ENCODE peak calls at places on chromosomes 4 and X, in four cellular contexts. Z is H1, P is GM23248, K is IMR-90. X is an unnamed sample.

GRCh38 chrX:154401045-154401799 is 3.0 kb downstream of the RPL10 start:
- DNase-seq in Z (no peak), P (no peak), K (peak; percentile 37), X (peak; percentile 20)

GRCh38 chr4:89290727-89291126 is 16.9 kb downstream of the GPRIN3 start:
- DNase-seq in Z (no peak), P (no peak), K (no peak), X (no peak)

GRCh38 chrX:82208976-82209375 is 1007.1 kb downstream of the SH3BGRL start:
- DNase-seq in Z (no peak), P (no peak), K (no peak), X (no peak)

GRCh38 chrX:54825716-54826428 is 18.3 kb downstream of the MAGED2 start:
- DNase-seq in Z (no peak), P (peak; percentile 26), K (peak; percentile 7), X (no peak)

GRCh38 chr4:87041142-87041541 is 106.3 kb downstream of the AFF1 start:
- DNase-seq in Z (no peak), P (peak; percentile 77), K (peak; percentile 52), X (peak; percentile 56)

GRCh38 chrX:115177941-115178340 is 11.3 kb upstream of the RBMXL3 start:
- DNase-seq in Z (no peak), P (peak; percentile 4), K (peak; percentile 58), X (peak; percentile 6)

GRCh38 chr4:112170451-112170993 is 25.3 kb downstream of the FAM241A start:
- DNase-seq in Z (no peak), P (peak; percentile 96), K (peak; percentile 92), X (peak; percentile 68)

GRCh38 chrX:12489341-12489740 is 301.9 kb upstream of the PRPS2 start:
- DNase-seq in Z (no peak), P (no peak), K (peak; percentile 8), X (no peak)

GRCh38 chrX:102651968-102652744 is 873 bp downstream of the GPRASP1 start:
- DNase-seq in Z (peak; percentile 47), P (peak; percentile 52), K (peak; percentile 29), X (no peak)

GRCh38 chrX:63855896-63856295 is 70.9 kb upstream of the ARHGEF9 start:
- DNase-seq in Z (no peak), P (peak; percentile 72), K (peak; percentile 14), X (peak; percentile 8)

DNA sequence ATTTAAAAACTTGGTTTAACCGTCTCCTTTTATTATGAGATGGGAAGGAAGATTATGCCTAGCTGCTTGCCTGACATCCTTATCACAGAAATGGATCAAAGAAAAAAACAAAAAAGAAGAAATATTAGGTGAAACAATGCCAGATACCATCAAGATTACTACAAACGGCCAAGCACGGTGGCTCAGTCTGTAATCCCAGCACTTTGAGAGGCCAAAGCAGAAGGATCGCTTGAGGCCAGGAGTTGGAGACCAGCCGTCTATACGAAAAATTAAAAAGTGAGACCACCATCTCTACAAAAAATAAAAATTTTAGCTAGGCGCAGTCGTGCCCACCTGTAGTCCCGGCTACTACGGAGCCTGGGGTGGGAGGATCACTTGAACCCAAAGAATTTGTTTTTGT is 2.3 kb downstream of the FRYL start:
- DNase-seq in Z (no peak), P (peak; percentile 23), K (no peak), X (no peak)
- H3K9ac ChIP-seq in Z (no peak overlapping the region), P (peak overlapping the region; percentile 91), K (no peak overlapping the region), X (peak overlapping the region; percentile 97)

GRCh38 chr4:7784131-7784870 is 155.4 kb downstream of the AFAP1 start:
- DNase-seq in Z (no peak), P (no peak), K (no peak), X (no peak)
- H3K27ac ChIP-seq in Z (no peak overlapping the region), P (no peak overlapping the region), K (no peak overlapping the region), X (peak overlapping the region; percentile 62)

GRCh38 chr4:3225946-3226345 is 23.0 kb upstream of the MSANTD1 start:
- DNase-seq in Z (no peak), P (no peak), K (no peak), X (no peak)

GRCh38 chr4:3223986-3224748 is 24.8 kb upstream of the MSANTD1 start:
- DNase-seq in Z (no peak), P (no peak), K (no peak), X (no peak)

GRCh38 chr4:3226467-3226866 is 22.5 kb upstream of the MSANTD1 start:
- DNase-seq in Z (no peak), P (no peak), K (no peak), X (no peak)

GRCh38 chr4:3226944-3227343 is 22.0 kb upstream of the MSANTD1 start:
- DNase-seq in Z (no peak), P (no peak), K (no peak), X (no peak)

DNA sequence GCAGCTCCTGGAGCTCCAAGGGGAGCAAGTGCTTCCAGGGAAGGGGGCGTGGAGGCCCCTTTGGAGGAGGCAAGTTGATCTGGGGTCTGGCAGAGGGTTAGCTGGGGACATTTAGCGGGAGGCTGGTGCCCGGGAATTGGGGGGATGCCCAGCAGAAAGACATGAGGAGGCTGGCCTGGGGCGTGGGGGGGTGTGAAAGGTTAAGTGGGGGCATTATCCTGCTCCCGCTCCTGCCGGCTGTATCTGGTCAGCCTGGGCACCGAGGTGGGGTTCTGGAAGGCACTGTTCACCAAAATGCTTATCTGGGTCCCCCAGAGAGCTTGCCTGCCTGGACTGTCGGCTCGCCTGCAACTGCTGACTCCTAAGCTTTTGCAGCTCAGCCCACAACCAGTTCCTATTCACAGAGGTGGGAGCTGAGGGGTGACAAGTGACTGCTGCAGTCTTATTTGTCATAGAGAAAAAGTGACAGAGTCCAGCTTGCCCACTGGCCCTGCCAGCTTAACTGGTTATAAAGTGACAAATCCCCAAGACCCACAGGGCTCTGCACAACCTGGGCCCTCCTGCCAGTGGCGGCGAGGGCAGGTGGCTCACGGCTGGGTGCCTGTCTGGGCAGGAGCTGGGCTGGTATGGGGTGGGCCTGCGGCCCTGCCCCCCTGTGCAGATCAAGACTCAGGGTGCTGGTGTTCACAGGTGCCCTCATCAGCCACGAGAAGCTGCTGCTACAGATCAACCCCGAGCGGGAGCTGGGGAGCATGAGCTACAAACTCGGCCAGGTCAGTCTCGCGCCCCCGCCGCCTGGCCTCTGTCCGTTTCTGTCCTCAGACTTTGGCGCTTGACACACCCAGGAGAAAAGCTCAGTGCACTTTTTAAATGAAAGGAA is 23.7 kb upstream of the MSANTD1 start:
- DNase-seq in Z (no peak), P (no peak), K (no peak), X (no peak)
- H2AFZ ChIP-seq in Z (no peak overlapping the region), P (no peak overlapping the region), K (no peak overlapping the region), X (no peak overlapping the region)

DNA sequence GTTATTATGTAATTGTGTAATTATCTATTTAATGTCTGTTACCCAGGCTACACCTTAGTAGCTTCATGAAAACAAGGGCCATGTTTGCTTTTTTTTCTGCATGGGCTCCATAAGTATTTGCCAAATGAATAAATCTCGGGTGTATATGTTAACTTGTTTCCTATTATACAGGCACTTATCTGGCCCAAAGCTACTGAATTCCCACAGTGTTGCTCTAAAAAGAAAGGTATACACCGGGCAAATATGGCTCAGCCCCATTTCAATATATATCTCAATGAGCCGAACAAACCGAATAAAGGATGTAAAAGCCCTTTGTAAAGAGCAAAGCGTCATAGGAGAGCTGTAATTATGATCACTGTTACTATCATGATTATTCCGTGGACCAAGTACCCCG is 767 bp downstream of the PAQR3 start:
- DNase-seq in Z (no peak), P (peak; percentile 50), K (no peak), X (no peak)
- H3K9ac ChIP-seq in Z (peak overlapping the region; percentile 78), P (peak overlapping the region; percentile 94), K (peak overlapping the region; percentile 95), X (peak overlapping the region; percentile 92)

DNA sequence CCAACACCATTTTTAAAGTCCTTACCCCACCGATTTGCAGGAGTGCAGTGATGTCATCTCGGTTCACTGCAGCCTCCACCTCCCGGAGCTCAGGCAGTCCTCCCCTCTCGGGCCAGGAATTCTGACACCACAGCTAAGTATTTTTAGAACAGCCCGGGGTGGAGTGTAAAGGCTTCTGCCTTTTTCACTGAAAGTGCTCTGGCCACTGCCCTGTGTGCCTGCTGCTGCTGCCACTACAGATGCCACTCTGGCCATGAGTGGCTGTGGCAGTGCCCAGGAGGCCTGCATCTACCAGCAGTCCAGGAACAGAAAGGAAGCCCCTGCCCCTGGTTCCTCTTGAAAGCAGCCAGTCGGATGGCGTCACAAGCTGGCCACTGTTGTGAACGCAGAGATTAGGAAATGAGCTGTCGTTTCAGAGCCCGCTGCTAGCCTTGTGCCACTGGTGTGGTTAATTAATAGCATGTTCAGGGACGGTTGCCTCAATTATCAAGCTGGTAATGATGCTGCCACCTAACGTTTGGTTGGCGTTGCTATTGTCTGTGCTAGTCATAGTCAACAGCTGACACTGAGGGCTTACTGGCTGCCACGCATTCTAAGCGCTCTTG is 23.6 kb upstream of the TBC1D14 start:
- DNase-seq in Z (no peak), P (peak; percentile 90), K (peak; percentile 66), X (peak; percentile 75)
- H3K27ac ChIP-seq in Z (no peak overlapping the region), P (peak overlapping the region; percentile 95), K (peak overlapping the region; percentile 25), X (peak overlapping the region; percentile 64)

GRCh38 chr4:14180983-14181601 is 553.6 kb upstream of the BOD1L1 start:
- DNase-seq in Z (no peak), P (no peak), K (peak; percentile 14), X (peak; percentile 17)

GRCh38 chr4:14180166-14180565 is 552.6 kb upstream of the BOD1L1 start:
- DNase-seq in Z (no peak), P (no peak), K (no peak), X (no peak)

GRCh38 chr4:14176613-14177012 is 549.1 kb upstream of the BOD1L1 start:
- DNase-seq in Z (no peak), P (no peak), K (peak; percentile 49), X (no peak)

GRCh38 chr4:14178421-14178820 is 550.9 kb upstream of the BOD1L1 start:
- DNase-seq in Z (no peak), P (peak; percentile 56), K (peak; percentile 57), X (peak; percentile 14)

GRCh38 chr4:14177987-14178386 is 550.5 kb upstream of the BOD1L1 start:
- DNase-seq in Z (no peak), P (no peak), K (no peak), X (no peak)
- H2AFZ ChIP-seq in Z (no peak overlapping the region), P (no peak overlapping the region), K (peak overlapping the region; percentile 34), X (no peak overlapping the region)

DNA sequence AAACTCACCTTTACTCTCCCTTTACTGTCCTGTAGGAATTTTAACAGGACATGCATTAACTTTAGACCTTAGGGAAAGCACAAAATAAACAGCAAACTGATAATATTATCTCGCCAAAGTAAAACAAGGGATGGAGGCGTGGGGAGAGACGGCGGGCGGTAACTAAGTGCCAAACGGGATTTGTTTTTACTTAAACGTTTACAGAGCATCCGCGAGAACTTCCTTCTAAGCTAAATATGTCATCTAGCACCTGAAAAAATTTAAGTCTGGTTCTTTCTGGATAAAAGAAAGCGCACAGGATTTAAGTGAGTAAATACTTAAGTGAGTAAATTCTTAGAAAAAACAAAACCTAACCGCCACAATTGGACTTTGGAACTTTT is 108.5 kb downstream of the SPRY1 start:
- DNase-seq in Z (no peak), P (no peak), K (peak; percentile 20), X (peak; percentile 36)
- H3K9ac ChIP-seq in Z (peak overlapping the region; percentile 87), P (no peak overlapping the region), K (peak overlapping the region; percentile 55), X (peak overlapping the region; percentile 83)

X was measured in astrocyte.